ENCODE peak calls at places on chromosomes 16 and 17, in four cellular contexts. G is CD4-positive, alpha-beta T cell; I is adrenal gland; Y is cardiac fibroblast. U is an unnamed sample.

GRCh38 chr17:47643116-47643515 is 6.6 kb upstream of the KPNB1 start:
- DNase-seq in I (no peak), Y (no peak), G (no peak), U (no peak)

GRCh38 chr17:78241277-78242023 is 10.0 kb downstream of the TMEM235 start:
- DNase-seq in G (no peak), Y (peak), I (no peak), U (peak)

GRCh38 chr17:15038656-15039055 is 226.5 kb downstream of the PMP22 start:
- DNase-seq in Y (no peak), G (no peak), I (no peak), U (peak)

GRCh38 chr17:22123536-22124281 is 431.4 kb downstream of the KCNJ18 start:
- DNase-seq in I (no peak), Y (no peak), G (no peak), U (no peak)

GRCh38 chr17:64635647-64636305 is 26.3 kb downstream of the SMURF2 start:
- DNase-seq in G (no peak), Y (peak), I (no peak), U (peak)

GRCh38 chr16:12025926-12026325 is 49.4 kb downstream of the SNX29 start:
- DNase-seq in Y (no peak), G (no peak), I (no peak), U (no peak)

GRCh38 chr17:52136173-52136572 is 22.3 kb downstream of the CA10 start:
- DNase-seq in G (no peak), Y (no peak), I (no peak), U (no peak)

GRCh38 chr16:29984137-29984763 is 10.6 kb downstream of the TAOK2 start:
- DNase-seq in G (no peak), I (no peak), Y (no peak), U (no peak)

GRCh38 chr16:667113-667779 is 686 bp upstream of the RHOT2 start:
- DNase-seq in G (no peak), Y (no peak), I (no peak), U (no peak)

GRCh38 chr16:88527186-88527936 is 42.8 kb upstream of the ZC3H18 start:
- DNase-seq in Y (peak), G (peak), I (peak), U (peak)

GRCh38 chr16:19338335-19338734 is 52.8 kb downstream of the CLEC19A start:
- DNase-seq in Y (no peak), I (no peak), G (no peak), U (no peak)

GRCh38 chr16:23025692-23026305 is 123.5 kb downstream of the USP31 start:
- DNase-seq in Y (no peak), G (no peak), I (no peak), U (peak)

GRCh38 chr16:62954144-62955032 is 918.1 kb upstream of the CDH8 start:
- DNase-seq in Y (no peak), G (no peak), I (no peak), U (no peak)

GRCh38 chr17:57451126-57451690 is 194.9 kb downstream of the MSI2 start:
- DNase-seq in I (no peak), Y (no peak), G (no peak), U (no peak)

GRCh38 chr16:7331997-7332396 is 648 bp upstream of the RBFOX1 start:
- DNase-seq in I (no peak), G (no peak), Y (no peak), U (no peak)

GRCh38 chr17:21539146-21539545 is 153.2 kb upstream of the KCNJ18 start:
- DNase-seq in Y (peak), G (no peak), I (no peak), U (peak)

GRCh38 chr16:89150090-89150835 is 21.3 kb upstream of the CDH15 start:
- DNase-seq in Y (no peak), I (no peak), G (no peak), U (no peak)

GRCh38 chr16:66511615-66512500 is 38.1 kb downstream of the TK2 start:
- DNase-seq in I (peak), G (no peak), Y (peak), U (peak)

GRCh38 chr16:84369938-84370627 is 1.7 kb downstream of the ATP2C2 start:
- DNase-seq in I (no peak), Y (no peak), G (no peak), U (no peak)

GRCh38 chr16:22357635-22357971 is 16.8 kb downstream of the CDR2 start:
- DNase-seq in I (no peak), Y (no peak), G (no peak), U (no peak)

GRCh38 chr17:2366747-2367494 is 29.6 kb downstream of the SGSM2 start:
- DNase-seq in Y (peak), G (no peak), I (no peak), U (no peak)
- TF ChIP-seq CTCF in Y (peak), G (no peak), I (no peak), U (peak)

GRCh38 chr17:40735016-40735415 is 20.1 kb downstream of the KRT25 start:
- DNase-seq in G (no peak), Y (no peak), I (no peak), U (no peak)

DNA sequence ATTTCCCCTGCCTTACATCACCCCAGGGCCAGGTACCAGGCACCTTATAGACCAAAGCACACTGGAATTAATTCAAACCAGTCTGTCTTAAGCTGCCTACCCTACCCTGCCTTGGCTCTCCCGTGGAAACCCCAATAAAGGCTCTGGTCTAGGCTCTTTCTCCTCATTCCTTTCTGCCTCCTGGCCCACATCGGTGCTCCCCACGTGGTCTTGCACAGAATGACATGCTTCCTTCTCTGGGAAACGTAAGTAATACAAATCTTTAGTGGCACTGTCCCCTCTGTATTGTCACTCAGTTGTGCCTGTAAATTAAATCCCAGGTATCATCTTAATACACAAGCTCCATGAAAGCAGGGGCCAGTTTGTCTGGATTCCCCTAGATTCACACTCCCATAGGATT is 16.6 kb downstream of the KRT25 start:
- DNase-seq in G (no peak), I (no peak), Y (no peak), U (no peak)
- TF ChIP-seq CTCF in G (no peak), I (no peak), Y (no peak), U (peak)

DNA sequence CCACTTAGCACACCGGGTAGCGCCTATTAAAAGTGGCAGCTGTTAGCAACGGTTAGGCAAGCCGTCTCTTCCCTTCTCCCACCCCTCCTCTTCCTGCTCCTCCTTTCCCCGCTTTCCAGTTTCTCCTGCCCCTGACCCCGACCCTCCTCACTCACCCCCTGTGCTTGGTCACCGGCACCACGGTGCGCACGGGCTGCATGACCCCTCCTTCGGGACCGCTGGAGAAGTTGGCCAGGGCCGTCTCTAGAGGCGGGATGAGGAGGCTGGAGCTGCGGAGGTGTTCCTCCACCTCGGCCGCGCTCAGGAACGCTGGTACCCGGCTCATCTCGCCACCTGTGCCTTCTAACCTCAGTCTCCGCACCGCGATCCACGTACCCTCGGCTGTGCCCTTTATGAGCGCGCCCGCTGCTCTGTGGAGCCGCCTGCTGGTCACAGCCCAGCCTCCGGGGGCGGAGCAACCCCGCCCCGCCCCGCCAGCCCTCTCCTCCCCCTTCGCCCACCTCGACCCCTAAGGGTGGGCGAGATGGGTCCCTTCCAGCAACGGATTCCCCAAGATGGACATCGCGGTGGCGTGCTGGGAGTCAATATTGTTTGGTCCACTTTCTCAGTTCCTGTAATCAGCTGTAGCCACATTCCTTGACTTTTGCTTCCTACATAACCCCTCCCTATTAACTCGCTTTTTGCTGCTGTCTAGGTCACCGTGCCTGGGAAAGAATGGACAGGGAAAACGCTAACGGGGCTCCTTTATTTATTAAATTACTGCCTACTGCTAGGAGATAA is at the start of gene CRYM:
- DNase-seq in I (peak), G (peak), Y (peak), U (no peak)
- TF ChIP-seq CTCF in I (peak), G (peak), Y (peak), U (peak)

DNA sequence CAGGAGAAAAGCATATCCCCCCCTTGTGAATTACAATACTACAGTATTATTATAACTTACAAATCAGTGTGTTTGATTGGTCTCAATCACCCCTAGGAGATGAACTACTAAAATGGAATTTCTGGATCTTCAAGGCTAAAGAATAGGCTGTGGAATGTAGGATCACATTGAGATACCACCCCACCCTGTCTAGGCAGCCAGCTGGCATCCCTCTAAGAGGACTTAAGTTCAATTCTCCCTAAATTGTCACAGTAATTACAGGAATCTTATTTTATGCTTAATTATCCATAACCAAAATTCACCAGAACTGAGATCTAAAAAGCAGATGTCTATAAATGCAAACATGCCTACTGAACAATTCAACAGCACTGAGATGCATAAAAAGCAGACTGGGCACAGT is 12.1 kb downstream of the AP1G1 start:
- DNase-seq in I (no peak), Y (no peak), G (no peak), U (no peak)
- TF ChIP-seq CTCF in I (no peak), Y (no peak), G (no peak), U (no peak)

GRCh38 chr17:61204456-61204855 is 195.2 kb upstream of the TBX2 start:
- DNase-seq in I (no peak), G (no peak), Y (no peak), U (no peak)

GRCh38 chr17:61203765-61204164 is 195.9 kb upstream of the TBX2 start:
- DNase-seq in I (peak), Y (no peak), G (no peak), U (no peak)

GRCh38 chr17:61205931-61206330 is 193.7 kb upstream of the TBX2 start:
- DNase-seq in I (no peak), Y (no peak), G (no peak), U (no peak)

GRCh38 chr17:61206922-61207321 is 192.7 kb upstream of the TBX2 start:
- DNase-seq in Y (no peak), I (no peak), G (no peak), U (no peak)

GRCh38 chr17:61205406-61205805 is 194.2 kb upstream of the TBX2 start:
- DNase-seq in G (no peak), Y (no peak), I (peak), U (no peak)
- TF ChIP-seq CTCF in G (no peak), Y (no peak), I (no peak), U (no peak)

DNA sequence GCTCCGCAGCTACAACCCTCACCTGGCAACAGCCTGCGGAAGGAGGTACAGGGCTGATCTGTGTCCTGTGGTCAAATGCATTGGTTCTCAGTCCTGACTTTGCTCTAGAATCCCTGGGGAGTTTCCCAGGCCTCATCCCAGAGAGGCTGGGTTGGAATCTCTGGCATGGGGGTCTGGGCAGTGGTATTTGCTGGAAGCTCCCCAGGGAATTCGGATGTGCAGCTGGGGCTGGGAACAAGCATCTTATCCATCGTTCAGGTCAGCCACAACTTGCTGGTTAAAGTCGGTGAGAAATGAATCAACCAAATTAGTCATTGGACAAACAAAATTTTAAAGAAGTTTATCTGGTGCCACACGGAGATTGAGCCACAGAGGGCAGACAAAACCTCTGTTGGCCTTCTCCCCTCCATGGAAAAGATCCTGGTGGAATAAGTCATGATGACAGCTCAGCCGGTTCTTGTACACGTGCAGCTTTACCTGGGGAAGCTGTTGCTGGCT is 231.2 kb downstream of the FOXL1 start:
- DNase-seq in G (no peak), Y (peak), I (no peak), U (peak)
- TF ChIP-seq CTCF in G (no peak), Y (peak), I (no peak), U (peak)

GRCh38 chr17:42251115-42251514 is 25.1 kb downstream of the STAT5B start:
- DNase-seq in G (no peak), Y (peak), I (no peak), U (no peak)
- TF ChIP-seq CTCF in G (no peak), Y (peak), I (no peak), U (peak)

DNA sequence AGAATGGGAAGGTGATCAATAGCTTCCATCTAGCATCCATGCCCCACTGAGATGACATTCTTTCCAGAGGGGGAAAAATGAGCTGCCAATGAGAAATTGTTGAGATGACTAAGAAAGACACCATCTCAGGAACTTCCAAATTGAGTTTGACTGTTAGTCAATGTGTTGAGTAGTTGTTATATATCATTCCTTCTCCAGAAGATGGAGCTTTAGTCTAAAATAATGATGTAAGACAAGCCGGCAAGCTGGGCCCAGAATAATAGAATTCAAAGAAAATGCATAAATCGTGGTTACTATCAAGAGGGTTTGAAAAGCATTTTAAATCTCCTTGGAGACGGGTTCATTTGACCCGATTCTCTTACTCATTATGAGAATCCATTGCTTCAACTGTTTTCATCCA is 71.0 kb upstream of the ATF7IP2 start:
- DNase-seq in I (no peak), G (no peak), Y (peak), U (no peak)
- TF ChIP-seq CTCF in I (no peak), G (peak), Y (no peak), U (peak)

U was measured in HFFc6.